ENCODE peak calls at places on chromosomes 16 and 17, in ten cellular contexts. S, W, T, Z, A, I, Y, F, E and G are unnamed samples.

GRCh38 chr16:87461466-87461975 is 31.3 kb downstream of the ZCCHC14 start:
- DNase-seq in S (peak), W (no peak), T (peak), Z (peak), A (no peak), I (peak), Y (peak), F (peak), E (peak), G (peak)

GRCh38 chr17:7548585-7549400 is at the start of gene TNFSF12:
- DNase-seq in S (peak), W (no peak), T (peak), Z (peak), A (no peak), I (peak), Y (peak), F (peak), E (peak), G (no peak)

GRCh38 chr16:82638095-82638798 is 11.5 kb downstream of the CDH13 start:
- DNase-seq in S (no peak), W (peak), T (peak), Z (no peak), A (peak), I (peak), Y (no peak), F (no peak), E (no peak), G (no peak)

GRCh38 chr17:33292184-33292980 is 713 bp downstream of the ASIC2 start:
- DNase-seq in S (no peak), W (no peak), T (peak), Z (peak), A (no peak), I (peak), Y (peak), F (no peak), E (no peak), G (no peak)

GRCh38 chr16:73047536-73048291 is at the start of gene ZFHX3:
- DNase-seq in S (peak), W (no peak), T (peak), Z (no peak), A (no peak), I (peak), Y (peak), F (peak), E (peak), G (peak)

GRCh38 chr16:80299416-80299815 is 241.4 kb upstream of the DYNLRB2 start:
- DNase-seq in S (no peak), W (no peak), T (no peak), Z (no peak), A (no peak), I (peak), Y (no peak), F (peak), E (no peak), G (no peak)

GRCh38 chr16:67645397-67646121 is 615 bp downstream of the CARMIL2 start:
- DNase-seq in S (no peak), W (no peak), T (no peak), Z (no peak), A (no peak), I (no peak), Y (peak), F (no peak), E (no peak), G (no peak)

GRCh38 chr17:330993-331701 is 21.5 kb downstream of the RPH3AL start:
- DNase-seq in S (peak), W (no peak), T (no peak), Z (no peak), A (no peak), I (peak), Y (peak), F (no peak), E (peak), G (no peak)

GRCh38 chr17:64608571-64608981 is 53.5 kb downstream of the SMURF2 start:
- DNase-seq in S (no peak), W (no peak), T (peak), Z (no peak), A (no peak), I (no peak), Y (no peak), F (no peak), E (no peak), G (no peak)

GRCh38 chr16:85245307-85246172 is 133.3 kb upstream of the CIBAR2 start:
- DNase-seq in S (no peak), W (no peak), T (peak), Z (peak), A (peak), I (peak), Y (no peak), F (peak), E (peak), G (peak)

GRCh38 chr17:52237151-52237550 is 78.6 kb upstream of the CA10 start:
- DNase-seq in S (no peak), W (no peak), T (no peak), Z (no peak), A (no peak), I (no peak), Y (no peak), F (no peak), E (no peak), G (no peak)

GRCh38 chr17:1179635-1180433 is at the start of gene ABR:
- DNase-seq in S (peak), W (no peak), T (peak), Z (peak), A (no peak), I (peak), Y (peak), F (peak), E (no peak), G (peak)

GRCh38 chr17:48593126-48593829 is at the start of gene HOXB5:
- DNase-seq in S (no peak), W (no peak), T (no peak), Z (no peak), A (no peak), I (no peak), Y (no peak), F (no peak), E (no peak), G (no peak)

GRCh38 chr17:80899402-80900268 is 92.0 kb upstream of the CHMP6 start:
- DNase-seq in S (no peak), W (no peak), T (peak), Z (peak), A (no peak), I (peak), Y (no peak), F (peak), E (no peak), G (peak)

GRCh38 chr16:88886915-88887521 is 20.6 kb upstream of the PABPN1L start:
- DNase-seq in S (peak), W (no peak), T (peak), Z (no peak), A (no peak), I (peak), Y (peak), F (peak), E (peak), G (no peak)

GRCh38 chr17:81386646-81387234 is 8.5 kb upstream of the BAHCC1 start:
- DNase-seq in S (peak), W (no peak), T (no peak), Z (peak), A (no peak), I (peak), Y (peak), F (peak), E (no peak), G (no peak)

GRCh38 chr17:43570518-43570928 is 24.4 kb upstream of the ETV4 start:
- DNase-seq in S (no peak), W (no peak), T (peak), Z (no peak), A (peak), I (no peak), Y (no peak), F (no peak), E (no peak), G (no peak)

GRCh38 chr17:48445248-48445620 is 15.2 kb upstream of the SKAP1 start:
- DNase-seq in S (no peak), W (no peak), T (no peak), Z (no peak), A (no peak), I (no peak), Y (no peak), F (no peak), E (no peak), G (no peak)

GRCh38 chr16:66481081-66481942 is 54.2 kb downstream of the BEAN1 start:
- DNase-seq in S (no peak), W (no peak), T (no peak), Z (no peak), A (no peak), I (no peak), Y (no peak), F (no peak), E (no peak), G (no peak)

GRCh38 chr17:45334231-45334630 is 17.4 kb upstream of the MAP3K14 start:
- DNase-seq in S (no peak), W (no peak), T (no peak), Z (no peak), A (no peak), I (no peak), Y (no peak), F (no peak), E (no peak), G (peak)

GRCh38 chr17:42276609-42277341 is 584 bp upstream of the STAT5B start:
- DNase-seq in S (peak), W (peak), T (peak), Z (peak), A (peak), I (peak), Y (peak), F (peak), E (peak), G (no peak)

GRCh38 chr17:8421571-8421970 is 14.1 kb upstream of the NDEL1 start:
- DNase-seq in S (no peak), W (no peak), T (peak), Z (no peak), A (no peak), I (no peak), Y (no peak), F (no peak), E (no peak), G (no peak)

GRCh38 chr17:4896332-4897197 is 2.8 kb upstream of the C17orf107 start:
- DNase-seq in S (no peak), W (no peak), T (no peak), Z (no peak), A (no peak), I (no peak), Y (peak), F (no peak), E (no peak), G (no peak)

DNA sequence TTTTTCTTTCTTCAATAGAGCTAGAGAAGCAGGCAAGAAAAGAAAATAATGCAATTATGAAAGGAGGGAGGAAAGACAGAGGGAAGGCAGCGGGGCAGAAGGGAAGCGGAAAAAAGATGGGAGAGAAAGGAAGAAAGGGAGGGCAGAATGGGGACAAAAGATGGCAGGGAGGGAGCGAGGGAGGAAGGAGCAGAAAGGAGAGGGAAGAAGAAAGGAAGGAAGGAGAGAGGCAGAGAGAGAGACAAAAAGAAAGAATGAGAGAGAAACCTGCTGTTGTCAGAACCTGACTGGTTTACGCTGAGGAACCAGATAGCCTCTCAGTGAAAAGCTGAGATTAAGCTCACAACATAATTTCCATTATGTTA is 31.9 kb upstream of the TOX3 start:
- DNase-seq in S (no peak), W (no peak), T (no peak), Z (no peak), A (no peak), I (no peak), Y (no peak), F (no peak), E (no peak), G (no peak)
- TF ChIP-seq CTCF in S (no peak), W (no peak), T (no peak), Z (no peak), A (no peak), I (no peak), Y (no peak), F (no peak), E (no peak), G (no peak)

DNA sequence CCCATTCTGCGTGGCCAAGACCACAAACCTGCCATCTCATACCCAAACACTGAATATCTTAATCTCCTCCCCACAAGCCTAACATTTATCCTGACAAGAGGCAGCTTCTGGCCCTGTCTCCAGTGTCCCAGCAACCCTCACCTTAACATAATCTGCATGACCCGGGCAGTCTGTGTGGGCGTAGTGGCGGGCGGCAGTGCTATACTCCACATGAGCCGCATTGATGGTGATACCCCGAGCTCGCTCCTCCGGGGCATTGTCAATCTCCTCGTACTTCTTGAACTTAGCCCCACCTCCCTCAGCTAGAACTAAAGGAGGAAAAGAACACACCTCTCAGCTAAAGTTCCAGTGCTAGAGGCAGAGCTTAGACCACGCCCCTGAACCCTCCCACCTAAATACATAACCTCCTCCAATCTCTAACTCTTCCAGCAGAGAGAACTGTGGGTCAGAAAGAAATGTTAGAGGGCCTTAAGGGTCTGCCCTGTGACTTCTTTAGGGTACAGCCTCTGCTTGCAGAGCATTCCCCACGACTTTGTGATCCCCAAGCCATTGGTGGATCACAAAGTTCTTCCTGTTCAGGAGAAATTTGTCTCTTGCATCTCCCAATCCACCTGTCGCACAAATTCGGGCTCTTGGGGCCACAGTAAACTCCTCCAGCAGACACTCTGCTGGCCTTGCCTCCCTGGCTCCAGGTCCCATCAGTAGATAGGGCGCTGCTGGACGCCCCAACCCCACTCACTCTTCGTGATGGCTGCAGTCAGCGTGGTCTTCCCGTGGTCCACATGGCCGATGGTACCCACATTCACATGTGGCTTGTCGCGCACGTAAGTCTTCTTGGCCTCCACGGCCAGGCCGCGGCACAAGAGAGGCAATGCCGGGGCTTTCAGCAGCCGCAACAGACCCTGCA is 722 bp downstream of the TUFM start:
- DNase-seq in S (no peak), W (no peak), T (peak), Z (peak), A (no peak), I (peak), Y (no peak), F (peak), E (no peak), G (peak)
- H3K4me3 ChIP-seq in S (peak), W (peak), T (peak), Z (peak), A (peak), I (peak), Y (peak), F (peak), E (peak), G (peak)

GRCh38 chr17:74780443-74781238 is 4.5 kb upstream of the NAT9 start:
- DNase-seq in S (no peak), W (no peak), T (no peak), Z (peak), A (no peak), I (no peak), Y (no peak), F (no peak), E (no peak), G (peak)
- TF ChIP-seq CTCF in S (peak), W (peak), T (no peak), Z (peak), A (peak), I (peak), Y (no peak), F (no peak), E (no peak), G (peak)

GRCh38 chr16:10619271-10619849 is 39.0 kb upstream of the EMP2 start:
- DNase-seq in S (peak), W (no peak), T (no peak), Z (peak), A (no peak), I (no peak), Y (peak), F (peak), E (no peak), G (no peak)
- H3K4me3 ChIP-seq in S (peak), W (no peak), T (no peak), Z (peak), A (no peak), I (no peak), Y (no peak), F (peak), E (no peak), G (no peak)

DNA sequence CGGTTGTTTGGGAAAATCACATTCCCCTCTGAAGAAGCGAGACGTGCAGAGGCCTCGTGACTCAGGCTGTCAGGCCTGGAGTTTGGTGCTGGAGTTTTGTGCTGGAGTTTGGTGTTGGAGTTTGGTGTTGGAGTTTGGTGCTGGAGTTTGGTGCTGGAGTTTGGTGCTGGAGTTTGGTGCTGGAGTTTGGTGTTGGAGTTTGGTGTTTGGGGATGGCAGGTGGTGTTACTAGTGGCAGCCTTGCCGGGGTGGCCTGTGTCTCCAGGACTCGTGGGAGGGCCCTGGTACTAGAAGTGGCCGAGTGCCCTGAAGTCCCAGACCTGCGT is 12.6 kb downstream of the TBC1D24 start:
- DNase-seq in S (no peak), W (no peak), T (no peak), Z (no peak), A (no peak), I (no peak), Y (no peak), F (no peak), E (no peak), G (no peak)
- TF ChIP-seq CTCF in S (no peak), W (no peak), T (no peak), Z (no peak), A (no peak), I (no peak), Y (no peak), F (no peak), E (no peak), G (no peak)

DNA sequence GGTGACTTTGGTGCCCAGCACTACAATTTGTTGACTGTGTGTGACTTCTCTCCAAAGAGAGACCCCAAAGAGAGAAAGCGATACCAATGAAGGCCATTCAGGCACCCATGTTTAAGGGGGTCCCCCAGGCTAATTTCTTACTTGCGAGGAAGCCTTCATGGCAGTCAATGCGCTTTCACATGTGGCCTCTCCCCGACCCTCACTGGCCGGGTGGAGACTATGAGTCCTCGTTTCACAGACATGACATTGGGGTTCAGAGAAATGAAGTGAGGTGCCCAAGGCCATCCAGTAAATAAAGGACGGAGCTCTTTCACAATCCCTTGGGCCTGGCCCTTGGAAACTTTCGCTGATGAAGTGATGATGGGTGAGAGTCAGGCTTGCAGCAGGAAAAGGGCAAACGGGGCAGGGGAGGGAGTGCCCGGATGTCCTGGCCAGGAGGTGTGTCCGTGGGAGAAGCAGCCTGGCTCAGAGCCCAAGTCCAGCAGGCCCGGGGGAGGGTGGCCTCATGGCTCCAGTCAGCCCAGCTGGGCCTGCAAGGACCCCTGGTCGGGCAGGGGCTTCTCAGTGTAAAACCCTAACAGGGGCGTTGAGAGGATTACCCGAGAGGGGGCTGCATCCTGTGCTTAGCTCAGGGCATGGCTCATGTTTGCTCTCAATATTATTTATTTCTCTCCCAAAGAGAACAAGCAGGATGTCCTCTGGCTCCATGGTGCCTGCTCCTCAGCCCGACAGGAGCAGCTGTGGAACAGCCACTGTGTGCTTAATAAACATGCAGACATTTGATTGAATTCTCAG is 14.7 kb downstream of the TBX2 start:
- DNase-seq in S (no peak), W (no peak), T (peak), Z (peak), A (no peak), I (peak), Y (peak), F (peak), E (no peak), G (no peak)
- H3K4me3 ChIP-seq in S (peak), W (no peak), T (no peak), Z (no peak), A (no peak), I (no peak), Y (no peak), F (no peak), E (no peak), G (no peak)

DNA sequence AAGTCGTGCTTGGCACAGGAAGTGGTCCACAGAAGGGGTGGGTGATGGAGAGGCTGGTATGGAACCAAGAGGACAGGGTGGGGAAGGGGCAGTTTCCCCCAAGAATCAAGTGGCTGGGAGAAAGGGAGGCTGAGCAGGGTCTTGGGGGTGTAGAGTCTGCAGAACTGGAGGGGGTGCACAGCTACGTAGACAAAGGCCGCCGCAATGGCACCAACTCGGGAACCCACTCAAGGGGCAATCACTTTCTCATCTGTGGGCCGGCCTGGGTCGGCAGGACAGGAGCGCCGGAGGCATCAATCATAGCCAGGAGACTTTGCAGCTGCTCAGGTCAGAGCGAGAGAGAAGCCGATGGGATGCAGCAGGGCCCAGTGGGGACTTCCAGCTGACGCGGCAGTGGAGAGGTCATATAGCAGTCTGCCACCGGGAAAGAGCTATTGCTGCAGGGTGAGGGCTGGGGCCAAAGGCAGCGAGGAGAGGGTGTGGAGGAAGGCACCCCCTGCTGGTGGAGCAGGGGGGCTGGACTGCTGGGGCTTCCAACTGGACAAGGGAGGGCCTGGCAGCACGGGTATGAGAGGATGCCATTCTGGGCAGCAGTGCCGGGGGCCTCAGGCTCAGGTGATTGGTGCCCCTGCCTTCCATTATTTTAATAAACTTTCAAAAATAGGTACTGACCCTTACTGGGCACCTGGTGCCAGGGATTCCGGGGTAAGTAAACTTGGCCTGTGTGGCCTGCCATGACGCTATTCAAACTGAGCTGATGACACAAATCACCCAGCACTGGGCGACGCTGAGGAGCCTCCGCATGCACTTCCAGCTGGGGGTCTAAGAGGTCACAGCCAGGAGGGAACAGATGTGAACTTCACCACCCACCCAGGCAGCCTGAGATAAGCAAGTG is 52.5 kb upstream of the MTSS2 start:
- DNase-seq in S (peak), W (no peak), T (peak), Z (peak), A (peak), I (peak), Y (no peak), F (peak), E (no peak), G (peak)
- TF ChIP-seq CTCF in S (peak), W (peak), T (peak), Z (peak), A (peak), I (peak), Y (no peak), F (peak), E (peak), G (peak)

GRCh38 chr17:34578656-34579016 is 746 bp upstream of the TMEM132E start:
- DNase-seq in S (no peak), W (no peak), T (no peak), Z (no peak), A (no peak), I (no peak), Y (no peak), F (no peak), E (no peak), G (no peak)
- H3K4me3 ChIP-seq in S (peak), W (no peak), T (no peak), Z (no peak), A (no peak), I (peak), Y (no peak), F (peak), E (peak), G (no peak)